ENCODE peak calls at places on chromosomes 2 and 18, in four cellular contexts. B is lower lobe of right lung, M is transverse colon, I is astrocyte. N is an unnamed sample.

GRCh38 chr18:70459731-70460130 is 170.9 kb downstream of the SOCS6 start:
- DNase-seq in B (no peak), M (no peak), I (no peak), N (no peak)

GRCh38 chr2:121202541-121203310 is 82.3 kb downstream of the TFCP2L1 start:
- DNase-seq in B (peak; percentile 27), M (peak; percentile 74), I (no peak), N (no peak)

GRCh38 chr2:55115795-55116597 is 65.7 kb upstream of the RTN4 start:
- DNase-seq in B (no peak), M (no peak), I (peak; percentile 67), N (no peak)

GRCh38 chr2:159617651-159618050 is 1.3 kb upstream of the BAZ2B start:
- DNase-seq in B (no peak), M (no peak), I (peak; percentile 39), N (peak; percentile 61)

GRCh38 chr2:142332196-142332595 is 201.4 kb upstream of the LRP1B start:
- DNase-seq in B (no peak), M (no peak), I (no peak), N (no peak)

GRCh38 chr2:160205511-160205910 is 5.4 kb upstream of the ITGB6 start:
- DNase-seq in B (peak; percentile 54), M (peak; percentile 81), I (peak; percentile 99), N (no peak)

GRCh38 chr2:107001964-107002696 is 116.2 kb upstream of the ST6GAL2 start:
- DNase-seq in B (no peak), M (no peak), I (peak; percentile 80), N (no peak)

GRCh38 chr2:174376967-174377366 is 18.6 kb upstream of the SCRN3 start:
- DNase-seq in B (no peak), M (no peak), I (no peak), N (peak; percentile 27)

GRCh38 chr18:58975296-58975695 is 110.6 kb downstream of the ZNF532 start:
- DNase-seq in B (no peak), M (no peak), I (no peak), N (no peak)

GRCh38 chr2:175734679-175735078 is 267.4 kb downstream of the LNPK start:
- DNase-seq in B (no peak), M (no peak), I (no peak), N (no peak)

GRCh38 chr2:15480552-15480951 is 80.6 kb downstream of the NBAS start:
- DNase-seq in B (no peak), M (no peak), I (no peak), N (no peak)

GRCh38 chr2:6627316-6627715 is 238.4 kb downstream of the CMPK2 start:
- DNase-seq in B (no peak), M (no peak), I (no peak), N (no peak)

GRCh38 chr2:166013878-166014277 is 60.3 kb upstream of the TTC21B start:
- DNase-seq in B (no peak), M (no peak), I (no peak), N (no peak)

GRCh38 chr2:10668402-10669012 is 21.3 kb downstream of the NOL10 start:
- DNase-seq in B (no peak), M (no peak), I (peak; percentile 26), N (peak; percentile 74)

GRCh38 chr2:183533021-183533420 is 408.8 kb downstream of the NUP35 start:
- DNase-seq in B (no peak), M (no peak), I (no peak), N (no peak)

GRCh38 chr2:11123856-11124759 is 31.2 kb upstream of the SLC66A3 start:
- DNase-seq in B (peak; percentile 65), M (peak; percentile 81), I (no peak), N (peak; percentile 58)

GRCh38 chr2:63843093-63843492 is 1.4 kb downstream of the UGP2 start:
- DNase-seq in B (no peak), M (no peak), I (no peak), N (no peak)
- H3K4me1 ChIP-seq in B (peaks cover 49% of the 10 kb centered on the region), M (peaks cover 53% of the 10 kb centered on the region), I (peaks cover 9% of the 10 kb centered on the region), N (peaks cover 31% of the 10 kb centered on the region)

GRCh38 chr2:127451981-127452380 is 33.8 kb downstream of the PROC start:
- DNase-seq in B (no peak), M (no peak), I (no peak), N (peak; percentile 67)

GRCh38 chr2:127448526-127448925 is 30.3 kb downstream of the PROC start:
- DNase-seq in B (no peak), M (no peak), I (peak; percentile 40), N (no peak)

GRCh38 chr2:127449898-127450297 is 31.7 kb downstream of the PROC start:
- DNase-seq in B (no peak), M (no peak), I (no peak), N (no peak)

GRCh38 chr2:127453013-127453391 is 34.8 kb downstream of the PROC start:
- DNase-seq in B (no peak), M (no peak), I (no peak), N (no peak)

DNA sequence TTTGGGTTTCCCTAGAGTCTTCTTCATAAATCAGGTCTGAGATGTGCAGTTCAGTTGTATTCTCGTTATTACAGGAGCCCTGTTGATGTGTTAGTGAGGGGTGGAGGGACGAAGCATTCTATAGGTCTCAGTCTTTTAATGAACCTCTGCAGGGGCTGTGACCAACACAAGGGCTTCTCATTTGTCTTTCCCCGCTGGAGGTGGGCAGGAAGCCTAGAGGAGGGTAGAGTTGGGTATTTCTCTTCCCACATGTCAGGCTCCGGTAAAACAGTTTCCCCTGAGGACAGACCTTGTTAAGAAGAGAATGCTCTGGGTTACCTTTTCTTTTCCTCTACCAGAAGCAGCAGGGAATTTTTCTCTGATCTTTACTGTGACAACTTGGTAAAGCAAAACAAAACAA is 31.2 kb downstream of the PROC start:
- DNase-seq in B (no peak), M (no peak), I (no peak), N (no peak)
- H3K27ac ChIP-seq in B (no peak overlapping the region), M (no peak overlapping the region), I (no peak overlapping the region), N (no peak overlapping the region)

GRCh38 chr2:42139141-42139540 is 30.0 kb upstream of the EML4 start:
- DNase-seq in B (no peak), M (no peak), I (peak; percentile 54), N (no peak)
- H3K4me1 ChIP-seq in B (peaks cover 73% of the 10 kb centered on the region), M (peaks cover 49% of the 10 kb centered on the region), I (peaks cover 46% of the 10 kb centered on the region), N (peaks cover 16% of the 10 kb centered on the region)

GRCh38 chr2:108534577-108535379 is 508 bp downstream of the LIMS1 start:
- DNase-seq in B (peak; percentile 66), M (peak; percentile 47), I (no peak), N (peak; percentile 57)
- H3K27ac ChIP-seq in B (peak overlapping the region; percentile 96), M (peak overlapping the region; percentile 98), I (peak overlapping the region; percentile 83), N (peak overlapping the region; percentile 86)

GRCh38 chr2:238584617-238585016 is 157.9 kb downstream of the ASB1 start:
- DNase-seq in B (no peak), M (no peak), I (no peak), N (no peak)
- H3K4me1 ChIP-seq in B (no peaks in the 10 kb centered on the region), M (no peaks in the 10 kb centered on the region), I (peaks cover 7% of the 10 kb centered on the region), N (no peaks in the 10 kb centered on the region)

GRCh38 chr2:233051241-233052149 is 8.6 kb upstream of the INPP5D start:
- DNase-seq in B (peak; percentile 66), M (no peak), I (peak; percentile 79), N (no peak)
- H3K27ac ChIP-seq in B (no peak overlapping the region), M (no peak overlapping the region), I (no peak overlapping the region), N (no peak overlapping the region)

DNA sequence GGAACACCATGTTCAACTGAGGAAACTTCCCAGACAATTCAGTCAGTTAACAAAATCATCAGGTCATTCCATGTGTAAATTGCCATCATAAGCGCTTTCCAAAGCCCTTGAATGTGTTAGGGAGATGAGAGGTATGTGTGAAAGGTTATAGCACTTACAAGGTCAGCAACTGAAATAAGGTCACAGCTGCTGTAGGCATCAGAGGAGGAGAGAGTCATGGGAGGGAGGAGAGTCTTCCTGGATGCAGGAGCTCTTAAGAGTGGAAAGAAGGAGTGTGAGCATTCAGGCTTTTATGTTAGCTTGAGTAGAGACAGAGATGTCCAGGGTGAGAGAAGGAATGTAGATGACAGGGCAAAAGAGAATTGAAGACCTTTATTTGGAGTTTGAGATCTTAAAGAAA is 67.0 kb downstream of the CAB39 start:
- DNase-seq in B (no peak), M (no peak), I (no peak), N (no peak)
- H3K4me1 ChIP-seq in B (peaks cover 25% of the 10 kb centered on the region), M (peaks cover 26% of the 10 kb centered on the region), I (peaks cover 30% of the 10 kb centered on the region), N (peaks cover 20% of the 10 kb centered on the region)

GRCh38 chr2:235050992-235051351 is 99.2 kb downstream of the SH3BP4 start:
- DNase-seq in B (peak; percentile 88), M (peak; percentile 87), I (peak; percentile 92), N (peak; percentile 36)
- H3K27ac ChIP-seq in B (peak overlapping the region; percentile 25), M (peak overlapping the region; percentile 46), I (peak overlapping the region; percentile 82), N (peak overlapping the region; percentile 72)

GRCh38 chr2:62203459-62203858 is 7.5 kb downstream of the B3GNT2 start:
- DNase-seq in B (no peak), M (no peak), I (no peak), N (no peak)
- H3K4me1 ChIP-seq in B (peaks cover 80% of the 10 kb centered on the region), M (peaks cover 60% of the 10 kb centered on the region), I (no peaks in the 10 kb centered on the region), N (peaks cover 7% of the 10 kb centered on the region)

DNA sequence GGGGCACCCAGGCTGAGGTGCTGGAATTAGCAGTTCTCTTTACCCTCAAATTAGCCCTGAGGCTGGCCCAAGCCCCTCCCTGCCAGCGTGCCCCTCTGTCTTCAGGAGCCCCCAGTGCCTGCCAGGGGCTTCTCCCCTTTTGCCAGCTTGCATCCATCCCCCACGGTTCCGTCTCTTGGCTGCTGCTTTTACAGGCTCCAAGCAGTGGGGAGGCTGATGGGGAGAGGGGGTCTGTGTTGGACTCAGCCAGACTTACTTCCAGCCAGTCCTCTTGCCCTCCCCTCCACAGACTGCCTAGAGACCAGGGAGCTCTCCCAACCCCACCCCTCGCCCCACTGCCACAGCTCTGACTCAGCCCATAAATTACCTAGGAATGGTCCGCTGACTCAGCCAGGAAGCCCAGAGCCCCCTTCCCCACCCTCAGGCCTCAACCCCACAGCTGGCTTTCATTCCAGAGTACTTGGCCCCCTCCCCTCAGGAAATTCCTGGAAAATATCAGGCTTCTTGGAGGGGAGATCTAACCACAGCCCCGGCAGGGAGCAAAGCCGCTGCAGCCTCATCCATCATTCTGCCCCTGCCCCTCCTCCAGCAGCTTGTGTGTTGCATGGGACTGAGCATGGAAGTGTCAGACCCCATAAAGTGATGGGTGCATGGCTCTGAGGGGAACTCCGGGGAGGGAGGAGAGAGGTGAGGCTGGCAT is 184.6 kb downstream of the ZFP36L2 start:
- DNase-seq in B (no peak), M (no peak), I (peak; percentile 99), N (peak; percentile 95)
- H3K27ac ChIP-seq in B (peak overlapping the region; percentile 18), M (peak overlapping the region; percentile 32), I (peak overlapping the region; percentile 56), N (no peak overlapping the region)